ENCODE peak calls at places on chromosomes 5 and 9, in seven cellular contexts. One of them, this sample, is unnamed.
A peak's percentile ranks its signal among the peaks of the same experiment; 100 is the strongest.

GRCh38 chr5:82591021-82591515 is 312.9 kb upstream of the RPS23 start:
- DNase-seq in PC-3: peak; percentile 19
- DNase-seq in Caco-2: no peak
- DNase-seq in neural progenitor cell: no peak
- DNase-seq in tibial artery: no peak
- DNase-seq in left ventricle myocardium inferior: no peak
- DNase-seq in PC-9: no peak
- DNase-seq in this sample: no peak

GRCh38 chr5:178576591-178577351 is 13.4 kb downstream of the COL23A1 start:
- DNase-seq in PC-3: no peak
- DNase-seq in Caco-2: no peak
- DNase-seq in neural progenitor cell: peak; percentile 78
- DNase-seq in tibial artery: no peak
- DNase-seq in left ventricle myocardium inferior: no peak
- DNase-seq in PC-9: no peak
- DNase-seq in this sample: no peak

GRCh38 chr5:14298126-14298847 is 155.1 kb downstream of the TRIO start:
- DNase-seq in PC-3: peak; percentile 51
- DNase-seq in Caco-2: no peak
- DNase-seq in neural progenitor cell: no peak
- DNase-seq in tibial artery: no peak
- DNase-seq in left ventricle myocardium inferior: no peak
- DNase-seq in PC-9: no peak
- DNase-seq in this sample: no peak

GRCh38 chr5:174307031-174307408 is 261.5 kb downstream of the NSG2 start:
- DNase-seq in PC-3: no peak
- DNase-seq in Caco-2: no peak
- DNase-seq in neural progenitor cell: no peak
- DNase-seq in tibial artery: no peak
- DNase-seq in left ventricle myocardium inferior: no peak
- DNase-seq in PC-9: no peak
- DNase-seq in this sample: no peak

GRCh38 chr5:87302061-87302460 is 34.4 kb downstream of the RASA1 start:
- DNase-seq in PC-3: peak; percentile 77
- DNase-seq in Caco-2: no peak
- DNase-seq in neural progenitor cell: no peak
- DNase-seq in tibial artery: no peak
- DNase-seq in left ventricle myocardium inferior: no peak
- DNase-seq in PC-9: no peak
- DNase-seq in this sample: no peak

GRCh38 chr5:68239485-68239884 is 23.9 kb downstream of the PIK3R1 start:
- DNase-seq in PC-3: no peak
- DNase-seq in Caco-2: no peak
- DNase-seq in neural progenitor cell: no peak
- DNase-seq in tibial artery: peak; percentile 87
- DNase-seq in left ventricle myocardium inferior: peak; percentile 48
- DNase-seq in PC-9: no peak
- DNase-seq in this sample: peak; percentile 58

GRCh38 chr9:89483592-89484474 is 14.1 kb downstream of the SEMA4D start:
- DNase-seq in PC-3: no peak
- DNase-seq in Caco-2: no peak
- DNase-seq in neural progenitor cell: no peak
- DNase-seq in tibial artery: no peak
- DNase-seq in left ventricle myocardium inferior: no peak
- DNase-seq in PC-9: no peak
- DNase-seq in this sample: peak; percentile 71

GRCh38 chr9:71763752-71764332 is 4.5 kb downstream of the CEMIP2 start:
- DNase-seq in PC-3: peak; percentile 42
- DNase-seq in Caco-2: no peak
- DNase-seq in neural progenitor cell: no peak
- DNase-seq in tibial artery: no peak
- DNase-seq in left ventricle myocardium inferior: no peak
- DNase-seq in PC-9: no peak
- DNase-seq in this sample: no peak

GRCh38 chr9:100087218-100087617 is 11.6 kb downstream of the ERP44 start:
- DNase-seq in PC-3: peak; percentile 64
- DNase-seq in Caco-2: no peak
- DNase-seq in neural progenitor cell: no peak
- DNase-seq in tibial artery: no peak
- DNase-seq in left ventricle myocardium inferior: no peak
- DNase-seq in PC-9: no peak
- DNase-seq in this sample: peak; percentile 32

GRCh38 chr5:95973793-95974325 is 12.2 kb upstream of the ELL2 start:
- DNase-seq in PC-3: no peak
- DNase-seq in Caco-2: no peak
- DNase-seq in neural progenitor cell: no peak
- DNase-seq in tibial artery: no peak
- DNase-seq in left ventricle myocardium inferior: no peak
- DNase-seq in PC-9: no peak
- DNase-seq in this sample: peak; percentile 71

DNA sequence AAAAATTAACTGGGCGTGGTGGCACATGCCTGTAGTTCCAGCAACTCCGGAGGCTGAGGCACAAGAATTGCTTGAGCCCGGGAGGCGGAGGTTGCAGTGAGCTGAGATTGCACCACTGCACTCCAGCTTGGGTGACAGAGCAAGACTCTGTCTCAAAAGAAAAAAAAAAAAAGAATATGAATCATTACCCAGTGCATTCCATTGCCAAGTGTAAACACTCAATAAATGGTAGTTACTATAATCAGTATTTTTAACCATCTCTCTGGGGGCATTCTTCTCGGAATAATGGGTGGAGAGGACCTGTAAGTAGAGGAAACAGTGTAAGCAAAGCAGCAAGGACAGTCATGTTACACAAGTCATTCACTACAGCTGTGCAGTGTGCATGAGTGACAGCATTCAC is 13.8 kb upstream of the RANBP17 start:
- DNase-seq in PC-3: peak; percentile 30
- DNase-seq in Caco-2: no peak
- DNase-seq in neural progenitor cell: no peak
- DNase-seq in tibial artery: no peak
- DNase-seq in left ventricle myocardium inferior: no peak
- DNase-seq in PC-9: peak; percentile 50
- DNase-seq in this sample: no peak
- H3K4me3 ChIP-seq in PC-3: no peak overlapping the region
- H3K4me3 ChIP-seq in Caco-2: no peak overlapping the region
- H3K4me3 ChIP-seq in neural progenitor cell: no peak overlapping the region
- H3K4me3 ChIP-seq in tibial artery: no peak overlapping the region
- H3K4me3 ChIP-seq in left ventricle myocardium inferior: no peak overlapping the region
- H3K4me3 ChIP-seq in PC-9: no peak overlapping the region
- H3K4me3 ChIP-seq in this sample: no peak overlapping the region

GRCh38 chr5:132227235-132227484 is 493 bp downstream of the P4HA2 start:
- DNase-seq in PC-3: no peak
- DNase-seq in Caco-2: no peak
- DNase-seq in neural progenitor cell: no peak
- DNase-seq in tibial artery: peak; percentile 87
- DNase-seq in left ventricle myocardium inferior: no peak
- DNase-seq in PC-9: no peak
- DNase-seq in this sample: no peak
- TF ChIP-seq CTCF in PC-3: no peak
- TF ChIP-seq CTCF in Caco-2: no peak
- TF ChIP-seq CTCF in neural progenitor cell: no peak
- TF ChIP-seq CTCF in tibial artery: no peak
- TF ChIP-seq CTCF in left ventricle myocardium inferior: no peak
- TF ChIP-seq CTCF in PC-9: no peak
- TF ChIP-seq CTCF in this sample: no peak

DNA sequence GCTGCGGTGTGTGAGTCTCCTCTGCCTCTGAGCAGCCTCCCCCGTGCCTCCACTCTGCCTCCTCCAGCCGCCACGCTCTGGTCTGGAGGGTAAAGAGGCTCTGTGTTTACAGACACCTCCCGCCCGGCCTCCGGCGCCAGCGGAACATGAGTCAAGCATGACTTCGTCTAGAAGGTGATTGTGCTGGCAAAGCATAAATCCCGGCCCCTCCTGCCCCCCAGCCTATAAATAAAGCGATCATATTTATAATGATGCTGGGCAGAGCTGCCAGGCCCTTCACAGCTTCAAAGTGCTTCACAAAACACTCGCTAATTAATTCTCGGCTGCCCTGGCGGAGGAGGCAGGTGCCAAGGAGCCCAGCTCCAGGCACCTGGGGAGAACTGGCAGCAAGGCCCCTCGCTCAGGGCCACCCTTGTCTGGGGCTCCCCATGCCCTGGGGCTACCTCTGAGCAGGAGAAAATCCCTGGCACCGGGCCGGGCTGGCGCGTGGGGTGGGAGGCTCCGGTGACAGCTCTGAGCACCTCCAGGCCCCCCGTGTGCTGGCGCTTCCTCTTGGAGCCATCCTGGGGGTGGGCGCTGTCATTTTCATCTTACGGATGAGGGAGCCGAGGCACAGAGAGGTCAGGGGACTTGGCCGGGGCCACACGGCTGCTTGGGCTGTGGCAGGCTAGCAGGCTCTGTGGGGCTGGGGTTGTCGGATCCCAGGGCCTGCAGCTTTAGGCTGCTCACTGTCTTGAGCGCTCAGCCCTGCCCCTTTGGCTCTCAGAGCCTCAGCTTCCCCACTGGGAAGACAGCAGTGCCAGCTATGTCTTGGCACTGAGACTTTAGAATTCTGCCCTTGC is 87.9 kb downstream of the RXRA start:
- DNase-seq in PC-3: peak; percentile 88
- DNase-seq in Caco-2: no peak
- DNase-seq in neural progenitor cell: no peak
- DNase-seq in tibial artery: no peak
- DNase-seq in left ventricle myocardium inferior: peak; percentile 74
- DNase-seq in PC-9: peak; percentile 81
- DNase-seq in this sample: no peak
- H3K4me3 ChIP-seq in PC-3: no peak overlapping the region
- H3K4me3 ChIP-seq in Caco-2: no peak overlapping the region
- H3K4me3 ChIP-seq in neural progenitor cell: no peak overlapping the region
- H3K4me3 ChIP-seq in tibial artery: no peak overlapping the region
- H3K4me3 ChIP-seq in left ventricle myocardium inferior: no peak overlapping the region
- H3K4me3 ChIP-seq in PC-9: no peak overlapping the region
- H3K4me3 ChIP-seq in this sample: no peak overlapping the region

GRCh38 chr9:124569942-124570341 is 62.7 kb upstream of the NR5A1 start:
- DNase-seq in PC-3: no peak
- DNase-seq in Caco-2: no peak
- DNase-seq in neural progenitor cell: no peak
- DNase-seq in tibial artery: no peak
- DNase-seq in left ventricle myocardium inferior: no peak
- DNase-seq in PC-9: peak; percentile 23
- DNase-seq in this sample: no peak

GRCh38 chr9:124576751-124577150 is 69.6 kb upstream of the NR5A1 start:
- DNase-seq in PC-3: no peak
- DNase-seq in Caco-2: no peak
- DNase-seq in neural progenitor cell: no peak
- DNase-seq in tibial artery: no peak
- DNase-seq in left ventricle myocardium inferior: no peak
- DNase-seq in PC-9: no peak
- DNase-seq in this sample: no peak

GRCh38 chr9:124574534-124574933 is 67.3 kb upstream of the NR5A1 start:
- DNase-seq in PC-3: no peak
- DNase-seq in Caco-2: no peak
- DNase-seq in neural progenitor cell: no peak
- DNase-seq in tibial artery: no peak
- DNase-seq in left ventricle myocardium inferior: no peak
- DNase-seq in PC-9: no peak
- DNase-seq in this sample: no peak

GRCh38 chr9:124570942-124571666 is 63.9 kb upstream of the NR5A1 start:
- DNase-seq in PC-3: no peak
- DNase-seq in Caco-2: no peak
- DNase-seq in neural progenitor cell: no peak
- DNase-seq in tibial artery: no peak
- DNase-seq in left ventricle myocardium inferior: no peak
- DNase-seq in PC-9: no peak
- DNase-seq in this sample: no peak

GRCh38 chr9:124574944-124575343 is 67.7 kb upstream of the NR5A1 start:
- DNase-seq in PC-3: peak; percentile 80
- DNase-seq in Caco-2: no peak
- DNase-seq in neural progenitor cell: no peak
- DNase-seq in tibial artery: no peak
- DNase-seq in left ventricle myocardium inferior: no peak
- DNase-seq in PC-9: no peak
- DNase-seq in this sample: no peak
- TF ChIP-seq CTCF in PC-3: no peak
- TF ChIP-seq CTCF in Caco-2: no peak
- TF ChIP-seq CTCF in neural progenitor cell: no peak
- TF ChIP-seq CTCF in tibial artery: no peak
- TF ChIP-seq CTCF in left ventricle myocardium inferior: no peak
- TF ChIP-seq CTCF in PC-9: no peak
- TF ChIP-seq CTCF in this sample: no peak

DNA sequence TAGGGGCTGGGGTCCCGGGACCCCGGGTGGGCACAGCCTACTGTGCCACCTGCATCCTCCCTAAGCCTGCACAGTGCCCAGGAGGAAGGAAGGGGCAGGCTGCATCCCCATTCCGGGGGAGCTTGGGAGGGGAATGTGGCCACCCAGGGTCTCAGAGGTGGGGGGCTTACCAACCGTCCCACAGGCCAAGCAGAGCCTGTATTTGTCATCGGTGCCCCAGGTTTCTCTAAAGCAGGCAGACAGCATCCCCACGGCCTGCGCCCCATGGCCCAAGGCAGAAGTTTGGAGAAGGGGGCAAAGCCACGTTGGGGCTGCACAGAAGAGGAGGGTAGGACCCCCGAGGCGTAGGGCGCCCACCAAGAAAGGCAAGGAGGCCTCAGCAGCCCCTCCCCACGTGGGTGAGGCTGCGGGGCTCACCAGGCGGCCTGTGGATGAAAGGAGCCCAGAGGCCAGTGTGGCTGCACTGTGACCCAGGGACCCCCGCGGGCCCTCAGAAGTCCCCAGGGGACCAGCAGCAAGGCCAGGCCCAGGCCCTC is 494 bp upstream of the GPSM1 start:
- DNase-seq in PC-3: no peak
- DNase-seq in Caco-2: no peak
- DNase-seq in neural progenitor cell: no peak
- DNase-seq in tibial artery: no peak
- DNase-seq in left ventricle myocardium inferior: no peak
- DNase-seq in PC-9: no peak
- DNase-seq in this sample: no peak
- H3K4me3 ChIP-seq in PC-3: no peak overlapping the region
- H3K4me3 ChIP-seq in Caco-2: peak overlapping the region; percentile 41
- H3K4me3 ChIP-seq in neural progenitor cell: peak overlapping the region; percentile 65
- H3K4me3 ChIP-seq in tibial artery: peak overlapping the region; percentile 87
- H3K4me3 ChIP-seq in left ventricle myocardium inferior: peak overlapping the region; percentile 87
- H3K4me3 ChIP-seq in PC-9: no peak overlapping the region
- H3K4me3 ChIP-seq in this sample: no peak overlapping the region

GRCh38 chr5:156934450-156935211 is 28.4 kb downstream of the TIMD4 start:
- DNase-seq in PC-3: peak; percentile 9
- DNase-seq in Caco-2: no peak
- DNase-seq in neural progenitor cell: peak; percentile 55
- DNase-seq in tibial artery: no peak
- DNase-seq in left ventricle myocardium inferior: no peak
- DNase-seq in PC-9: no peak
- DNase-seq in this sample: no peak
- TF ChIP-seq CTCF in PC-3: peak; percentile 60
- TF ChIP-seq CTCF in Caco-2: peak; percentile 45
- TF ChIP-seq CTCF in neural progenitor cell: peak; percentile 73
- TF ChIP-seq CTCF in tibial artery: no peak
- TF ChIP-seq CTCF in left ventricle myocardium inferior: peak; percentile 61
- TF ChIP-seq CTCF in PC-9: no peak
- TF ChIP-seq CTCF in this sample: peak; percentile 82

This sample was measured in GM06990.